ENCODE peak calls at places on chromosomes 16 and 17, in four cellular contexts. One of them, this sample, is unnamed.

GRCh38 chr17:79933863-79934652 is 94.8 kb upstream of the CBX4 start:
- DNase-seq in neuronal stem cell: no peak
- DNase-seq in IMR-90: peak
- DNase-seq in trophoblast cell: no peak
- DNase-seq in this sample: no peak

GRCh38 chr17:6085812-6086211 is 15.6 kb downstream of the WSCD1 start:
- DNase-seq in neuronal stem cell: no peak
- DNase-seq in IMR-90: no peak
- DNase-seq in trophoblast cell: no peak
- DNase-seq in this sample: no peak

GRCh38 chr16:85719605-85720318 is 31.0 kb upstream of the GINS2 start:
- DNase-seq in neuronal stem cell: no peak
- DNase-seq in IMR-90: no peak
- DNase-seq in trophoblast cell: no peak
- DNase-seq in this sample: no peak

GRCh38 chr17:74130841-74131240 is 72.6 kb upstream of the RPL38 start:
- DNase-seq in neuronal stem cell: no peak
- DNase-seq in IMR-90: no peak
- DNase-seq in trophoblast cell: no peak
- DNase-seq in this sample: no peak

GRCh38 chr17:29005936-29006438 is at the start of gene SEZ6:
- DNase-seq in neuronal stem cell: peak
- DNase-seq in IMR-90: peak
- DNase-seq in trophoblast cell: peak
- DNase-seq in this sample: peak

GRCh38 chr17:9258115-9259020 is 237.1 kb downstream of the NTN1 start:
- DNase-seq in neuronal stem cell: no peak
- DNase-seq in IMR-90: no peak
- DNase-seq in trophoblast cell: peak
- DNase-seq in this sample: peak

GRCh38 chr17:65137076-65137935 is at the start of gene RGS9:
- DNase-seq in neuronal stem cell: peak
- DNase-seq in IMR-90: peak
- DNase-seq in trophoblast cell: peak
- DNase-seq in this sample: peak

GRCh38 chr16:23974223-23974622 is 138.4 kb downstream of the PRKCB start:
- DNase-seq in neuronal stem cell: peak
- DNase-seq in IMR-90: no peak
- DNase-seq in trophoblast cell: no peak
- DNase-seq in this sample: peak

GRCh38 chr16:14388243-14388642 is 241.8 kb downstream of the PARN start:
- DNase-seq in neuronal stem cell: no peak
- DNase-seq in IMR-90: no peak
- DNase-seq in trophoblast cell: no peak
- DNase-seq in this sample: no peak

GRCh38 chr16:30380801-30381208 is 1.6 kb downstream of the SEPTIN1 start:
- DNase-seq in neuronal stem cell: no peak
- DNase-seq in IMR-90: no peak
- DNase-seq in trophoblast cell: no peak
- DNase-seq in this sample: no peak

GRCh38 chr17:74815671-74816370 is 39.7 kb upstream of the NAT9 start:
- DNase-seq in neuronal stem cell: no peak
- DNase-seq in IMR-90: no peak
- DNase-seq in trophoblast cell: no peak
- DNase-seq in this sample: peak

GRCh38 chr16:4317471-4318170 is 1.8 kb downstream of the GLIS2 start:
- DNase-seq in neuronal stem cell: peak
- DNase-seq in IMR-90: no peak
- DNase-seq in trophoblast cell: no peak
- DNase-seq in this sample: no peak

GRCh38 chr16:69894675-69895074 is 56.5 kb upstream of the CLEC18A start:
- DNase-seq in neuronal stem cell: no peak
- DNase-seq in IMR-90: no peak
- DNase-seq in trophoblast cell: no peak
- DNase-seq in this sample: no peak

GRCh38 chr16:85979605-85980004 is 80.6 kb downstream of the IRF8 start:
- DNase-seq in neuronal stem cell: no peak
- DNase-seq in IMR-90: no peak
- DNase-seq in trophoblast cell: no peak
- DNase-seq in this sample: no peak

GRCh38 chr17:794876-795275 is 12.7 kb downstream of the MRM3 start:
- DNase-seq in neuronal stem cell: peak
- DNase-seq in IMR-90: peak
- DNase-seq in trophoblast cell: peak
- DNase-seq in this sample: peak

GRCh38 chr17:18004901-18005305 is 32.2 kb downstream of the DRC3 start:
- DNase-seq in neuronal stem cell: no peak
- DNase-seq in IMR-90: no peak
- DNase-seq in trophoblast cell: peak
- DNase-seq in this sample: peak

GRCh38 chr16:9125658-9126492 is 34.4 kb downstream of the HAPSTR1 start:
- DNase-seq in neuronal stem cell: no peak
- DNase-seq in IMR-90: no peak
- DNase-seq in trophoblast cell: no peak
- DNase-seq in this sample: no peak

GRCh38 chr17:41464682-41465081 is 2.5 kb downstream of the KRT32 start:
- DNase-seq in neuronal stem cell: no peak
- DNase-seq in IMR-90: peak
- DNase-seq in trophoblast cell: peak
- DNase-seq in this sample: no peak

GRCh38 chr17:18314059-18314730 is 599 bp downstream of the TOP3A start:
- DNase-seq in neuronal stem cell: peak
- DNase-seq in IMR-90: peak
- DNase-seq in trophoblast cell: peak
- DNase-seq in this sample: no peak

GRCh38 chr17:45077643-45078042 is 16.5 kb downstream of the NMT1 start:
- DNase-seq in neuronal stem cell: no peak
- DNase-seq in IMR-90: no peak
- DNase-seq in trophoblast cell: no peak
- DNase-seq in this sample: no peak

GRCh38 chr17:79622201-79622601 is 11.3 kb upstream of the RBFOX3 start:
- DNase-seq in neuronal stem cell: no peak
- DNase-seq in IMR-90: no peak
- DNase-seq in trophoblast cell: no peak
- DNase-seq in this sample: no peak

GRCh38 chr17:1259910-1260389 is 10.3 kb upstream of the BHLHA9 start:
- DNase-seq in neuronal stem cell: no peak
- DNase-seq in IMR-90: no peak
- DNase-seq in trophoblast cell: no peak
- DNase-seq in this sample: no peak

GRCh38 chr16:1323296-1324239 is 9.9 kb upstream of the BAIAP3 start:
- DNase-seq in neuronal stem cell: no peak
- DNase-seq in IMR-90: no peak
- DNase-seq in trophoblast cell: no peak
- DNase-seq in this sample: no peak

GRCh38 chr16:30351001-30351441 is 4.1 kb downstream of the CD2BP2 start:
- DNase-seq in neuronal stem cell: no peak
- DNase-seq in IMR-90: no peak
- DNase-seq in trophoblast cell: no peak
- DNase-seq in this sample: no peak

GRCh38 chr16:19168173-19169080 is at the start of gene SYT17:
- DNase-seq in neuronal stem cell: peak
- DNase-seq in IMR-90: no peak
- DNase-seq in trophoblast cell: peak
- DNase-seq in this sample: peak

GRCh38 chr17:20267459-20267842 is 199.9 kb downstream of the LGALS9B start:
- DNase-seq in neuronal stem cell: no peak
- DNase-seq in IMR-90: no peak
- DNase-seq in trophoblast cell: no peak
- DNase-seq in this sample: no peak

GRCh38 chr16:81429045-81429521 is 15.5 kb upstream of the CMIP start:
- DNase-seq in neuronal stem cell: no peak
- DNase-seq in IMR-90: peak
- DNase-seq in trophoblast cell: peak
- DNase-seq in this sample: peak

GRCh38 chr17:3565143-3565542 is 7.5 kb upstream of the TRPV3 start:
- DNase-seq in neuronal stem cell: no peak
- DNase-seq in IMR-90: no peak
- DNase-seq in trophoblast cell: no peak
- DNase-seq in this sample: no peak

GRCh38 chr17:57257213-57257873 is 1.0 kb downstream of the MSI2 start:
- DNase-seq in neuronal stem cell: no peak
- DNase-seq in IMR-90: no peak
- DNase-seq in trophoblast cell: peak
- DNase-seq in this sample: no peak

GRCh38 chr17:64058547-64059115 is 38.2 kb upstream of the ICAM2 start:
- DNase-seq in neuronal stem cell: no peak
- DNase-seq in IMR-90: peak
- DNase-seq in trophoblast cell: peak
- DNase-seq in this sample: no peak

GRCh38 chr17:35555695-35556094 is 4.9 kb downstream of the SLFN14 start:
- DNase-seq in neuronal stem cell: no peak
- DNase-seq in IMR-90: no peak
- DNase-seq in trophoblast cell: no peak
- DNase-seq in this sample: no peak

GRCh38 chr17:68458260-68459029 is 1.1 kb upstream of the WIPI1 start:
- DNase-seq in neuronal stem cell: no peak
- DNase-seq in IMR-90: no peak
- DNase-seq in trophoblast cell: no peak
- DNase-seq in this sample: no peak

GRCh38 chr17:7133424-7133823 is 18.8 kb upstream of the ASGR2 start:
- DNase-seq in neuronal stem cell: peak
- DNase-seq in IMR-90: no peak
- DNase-seq in trophoblast cell: peak
- DNase-seq in this sample: peak

GRCh38 chr16:24950275-24950674 is 64.9 kb downstream of the ARHGAP17 start:
- DNase-seq in neuronal stem cell: no peak
- DNase-seq in IMR-90: peak
- DNase-seq in trophoblast cell: peak
- DNase-seq in this sample: no peak

GRCh38 chr17:56891751-56892150 is 22.1 kb downstream of the TRIM25 start:
- DNase-seq in neuronal stem cell: no peak
- DNase-seq in IMR-90: no peak
- DNase-seq in trophoblast cell: peak
- DNase-seq in this sample: peak

GRCh38 chr16:3920206-3920605 is 39.7 kb upstream of the CREBBP start:
- DNase-seq in neuronal stem cell: no peak
- DNase-seq in IMR-90: no peak
- DNase-seq in trophoblast cell: no peak
- DNase-seq in this sample: no peak

GRCh38 chr17:2947588-2947950 is 115.8 kb downstream of the OR1D5 start:
- DNase-seq in neuronal stem cell: no peak
- DNase-seq in IMR-90: no peak
- DNase-seq in trophoblast cell: no peak
- DNase-seq in this sample: no peak

GRCh38 chr17:732788-733720 is 658 bp downstream of the TLCD3A start:
- DNase-seq in neuronal stem cell: no peak
- DNase-seq in IMR-90: peak
- DNase-seq in trophoblast cell: peak
- DNase-seq in this sample: peak

GRCh38 chr17:75271233-75271954 is 363 bp upstream of the MIF4GD start:
- DNase-seq in neuronal stem cell: peak
- DNase-seq in IMR-90: no peak
- DNase-seq in trophoblast cell: peak
- DNase-seq in this sample: peak

DNA sequence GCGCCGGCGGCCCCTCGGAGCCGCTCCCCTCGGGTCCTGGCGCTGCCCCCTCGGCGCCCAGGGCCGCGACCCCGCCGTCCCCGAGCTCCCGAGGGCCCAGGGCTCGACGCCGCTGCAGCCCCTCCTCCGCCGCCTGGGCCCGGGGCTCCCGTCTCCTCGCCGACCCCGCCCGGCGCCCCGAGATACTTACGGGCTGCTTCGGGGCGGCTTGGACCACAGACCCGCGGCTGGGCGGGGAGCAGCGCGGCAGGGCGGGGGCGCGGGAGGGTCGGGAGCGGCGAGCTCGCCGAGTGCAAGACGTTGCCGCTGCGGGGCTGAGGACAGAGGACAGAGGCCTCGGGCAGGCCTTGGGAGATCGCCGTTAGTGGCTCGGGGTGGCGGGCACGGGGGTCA is 290 bp downstream of the TOB1 start:
- DNase-seq in neuronal stem cell: no peak
- DNase-seq in IMR-90: no peak
- DNase-seq in trophoblast cell: no peak
- DNase-seq in this sample: no peak
- H2BK5ac ChIP-seq in neuronal stem cell: peak
- H2BK5ac ChIP-seq in IMR-90: peak
- H2BK5ac ChIP-seq in trophoblast cell: peak
- H2BK5ac ChIP-seq in this sample: no peak

DNA sequence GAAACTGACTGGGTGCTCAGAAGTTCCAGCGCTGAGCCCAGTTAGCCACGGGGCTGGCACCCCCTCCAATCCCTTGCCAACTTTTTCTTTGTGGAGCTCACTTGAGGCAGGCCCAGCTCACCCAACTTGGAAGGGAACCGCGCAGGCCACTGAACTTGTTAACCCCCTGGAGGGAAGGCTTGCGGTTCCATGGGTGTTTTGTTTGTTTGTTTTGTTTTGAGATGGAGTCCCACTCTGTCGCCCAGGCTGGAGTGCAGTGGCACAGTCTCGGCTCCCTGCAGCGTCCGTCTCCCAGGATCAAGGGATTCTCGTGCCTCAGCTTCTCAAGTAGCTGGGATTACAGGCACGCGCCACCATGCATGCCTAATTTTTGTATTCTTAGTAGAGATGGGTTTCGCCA is 34.1 kb upstream of the NDRG4 start:
- DNase-seq in neuronal stem cell: no peak
- DNase-seq in IMR-90: no peak
- DNase-seq in trophoblast cell: no peak
- DNase-seq in this sample: no peak
- H3K4me3 ChIP-seq in neuronal stem cell: no peak
- H3K4me3 ChIP-seq in IMR-90: no peak
- H3K4me3 ChIP-seq in trophoblast cell: no peak
- H3K4me3 ChIP-seq in this sample: no peak

GRCh38 chr16:11610580-11610979 is 23.9 kb upstream of the LITAF start:
- DNase-seq in neuronal stem cell: no peak
- DNase-seq in IMR-90: no peak
- DNase-seq in trophoblast cell: no peak
- DNase-seq in this sample: no peak

GRCh38 chr16:11609474-11610120 is 22.9 kb upstream of the LITAF start:
- DNase-seq in neuronal stem cell: no peak
- DNase-seq in IMR-90: no peak
- DNase-seq in trophoblast cell: peak
- DNase-seq in this sample: no peak

GRCh38 chr16:11613381-11614303 is 26.9 kb upstream of the LITAF start:
- DNase-seq in neuronal stem cell: no peak
- DNase-seq in IMR-90: no peak
- DNase-seq in trophoblast cell: peak
- DNase-seq in this sample: no peak

GRCh38 chr16:11612110-11612981 is 25.6 kb upstream of the LITAF start:
- DNase-seq in neuronal stem cell: no peak
- DNase-seq in IMR-90: no peak
- DNase-seq in trophoblast cell: peak
- DNase-seq in this sample: peak

GRCh38 chr16:11610121-11610505 is 23.4 kb upstream of the LITAF start:
- DNase-seq in neuronal stem cell: no peak
- DNase-seq in IMR-90: no peak
- DNase-seq in trophoblast cell: no peak
- DNase-seq in this sample: no peak
- H2BK5ac ChIP-seq in neuronal stem cell: no peak
- H2BK5ac ChIP-seq in IMR-90: no peak
- H2BK5ac ChIP-seq in trophoblast cell: no peak
- H2BK5ac ChIP-seq in this sample: no peak

GRCh38 chr16:74169687-74170522 is 126.7 kb upstream of the PSMD7 start:
- DNase-seq in neuronal stem cell: no peak
- DNase-seq in IMR-90: peak
- DNase-seq in trophoblast cell: no peak
- DNase-seq in this sample: no peak
- H3K4me3 ChIP-seq in neuronal stem cell: no peak
- H3K4me3 ChIP-seq in IMR-90: peak
- H3K4me3 ChIP-seq in trophoblast cell: no peak
- H3K4me3 ChIP-seq in this sample: no peak

GRCh38 chr16:88678224-88678979 is 7.9 kb downstream of the SNAI3 start:
- DNase-seq in neuronal stem cell: no peak
- DNase-seq in IMR-90: no peak
- DNase-seq in trophoblast cell: no peak
- DNase-seq in this sample: no peak
- H2BK5ac ChIP-seq in neuronal stem cell: no peak
- H2BK5ac ChIP-seq in IMR-90: no peak
- H2BK5ac ChIP-seq in trophoblast cell: no peak
- H2BK5ac ChIP-seq in this sample: no peak